ENCODE peak calls at places on chromosomes 1 and 21, in nine cellular contexts. X, S, G, Z, C, H, A, K and Q are unnamed samples.
A peak's percentile ranks its signal among the peaks of the same experiment; 100 is the strongest.

GRCh38 chr1:17427696-17428660 is 11.5 kb downstream of the RCC2 start:
- DNase-seq in X (no peak), K (no peak), G (no peak), Z (no peak), S (peak; percentile 57), H (no peak), C (no peak), A (no peak), Q (peak; percentile 24)

GRCh38 chr1:36446261-36446660 is 4.0 kb downstream of the OSCP1 start:
- DNase-seq in G (no peak), K (no peak), X (no peak), A (no peak), S (no peak), H (no peak), Z (no peak), C (no peak), Q (no peak)

GRCh38 chr1:226051356-226051755 is 11.2 kb upstream of the H3-3A start:
- DNase-seq in S (no peak), C (no peak), G (no peak), X (no peak), A (no peak), H (no peak), Z (no peak), K (no peak), Q (no peak)

GRCh38 chr1:108863984-108864383 is 7.1 kb upstream of the AKNAD1 start:
- DNase-seq in G (no peak), X (no peak), H (no peak), K (no peak), Z (no peak), C (no peak), S (no peak), A (no peak), Q (no peak)

GRCh38 chr1:7299994-7300393 is 471.1 kb upstream of the VAMP3 start:
- DNase-seq in G (peak; percentile 76), X (no peak), A (no peak), S (no peak), Z (no peak), C (no peak), H (no peak), K (peak; percentile 57), Q (no peak)

GRCh38 chr1:62530516-62531154 is 66.7 kb upstream of the ANGPTL3 start:
- DNase-seq in H (no peak), C (no peak), X (no peak), K (peak; percentile 63), S (peak; percentile 33), Z (no peak), G (no peak), A (peak; percentile 63), Q (peak; percentile 59)

GRCh38 chr1:203544485-203544884 is 50.5 kb downstream of the OPTC start:
- DNase-seq in C (no peak), G (no peak), K (no peak), X (no peak), A (no peak), S (no peak), Z (no peak), H (no peak), Q (no peak)

GRCh38 chr1:17874665-17875064 is 119.5 kb downstream of the ACTL8 start:
- DNase-seq in G (peak; percentile 71), C (no peak), Z (no peak), S (no peak), X (no peak), H (no peak), A (no peak), K (peak; percentile 78), Q (no peak)

GRCh38 chr1:36122463-36123025 is 2.5 kb downstream of the COL8A2 start:
- DNase-seq in Z (no peak), G (no peak), X (no peak), S (no peak), C (no peak), K (no peak), H (no peak), A (no peak), Q (no peak)

GRCh38 chr1:155085504-155086181 is 7.0 kb downstream of the EFNA3 start:
- DNase-seq in S (peak; percentile 87), G (no peak), C (peak; percentile 51), Z (peak; percentile 86), K (peak; percentile 36), A (no peak), X (peak; percentile 81), H (peak; percentile 73), Q (peak; percentile 64)

GRCh38 chr1:4430406-4431404 is 223.7 kb upstream of the AJAP1 start:
- DNase-seq in H (no peak), X (no peak), C (no peak), A (no peak), Z (no peak), S (no peak), K (no peak), G (no peak), Q (no peak)

GRCh38 chr1:107896946-107897345 is 68.0 kb downstream of the VAV3 start:
- DNase-seq in G (no peak), A (no peak), C (no peak), K (no peak), S (no peak), H (no peak), Z (no peak), X (no peak), Q (no peak)

GRCh38 chr1:7432102-7432895 is 338.8 kb upstream of the VAMP3 start:
- DNase-seq in C (no peak), S (no peak), H (no peak), A (no peak), K (no peak), Z (no peak), X (no peak), G (no peak), Q (no peak)

GRCh38 chr21:41610042-41610839 is 102.3 kb upstream of the TMPRSS2 start:
- DNase-seq in A (peak; percentile 12), Z (no peak), K (peak; percentile 74), C (no peak), S (peak; percentile 65), X (no peak), G (no peak), H (no peak), Q (no peak)

GRCh38 chr1:72282690-72283203 is 408 bp upstream of the NEGR1 start:
- DNase-seq in K (peak; percentile 93), Z (peak; percentile 18), C (peak; percentile 75), A (peak; percentile 91), X (peak; percentile 76), H (peak; percentile 27), G (peak; percentile 80), S (peak; percentile 77), Q (peak; percentile 66)

GRCh38 chr1:235649722-235650163 is at the start of gene GNG4:
- DNase-seq in X (no peak), G (no peak), K (no peak), H (no peak), A (no peak), C (peak; percentile 12), Z (peak; percentile 33), S (no peak), Q (peak; percentile 38)

GRCh38 chr1:116126281-116126680 is 15.1 kb downstream of the MAB21L3 start:
- DNase-seq in C (peak; percentile 59), S (no peak), Z (no peak), A (no peak), H (no peak), K (no peak), X (no peak), G (no peak), Q (no peak)

GRCh38 chr21:17848228-17848627 is 29.1 kb upstream of the C21orf91 start:
- DNase-seq in G (peak; percentile 90), S (peak; percentile 41), C (no peak), H (no peak), X (peak; percentile 48), A (no peak), K (peak; percentile 81), Z (no peak), Q (no peak)

GRCh38 chr21:40850071-40850470 is 3.1 kb upstream of the DSCAM start:
- DNase-seq in S (no peak), G (no peak), X (no peak), Z (no peak), H (no peak), K (no peak), C (no peak), A (no peak), Q (no peak)

GRCh38 chr1:39745016-39745670 is 6.5 kb downstream of the PPIE start:
- DNase-seq in Z (no peak), G (no peak), H (no peak), S (no peak), C (no peak), X (no peak), A (no peak), K (no peak), Q (no peak)

GRCh38 chr21:17343055-17343454 is 169.8 kb upstream of the CXADR start:
- DNase-seq in C (no peak), Z (no peak), A (no peak), G (no peak), H (no peak), K (peak; percentile 35), S (no peak), X (no peak), Q (no peak)

GRCh38 chr1:21337931-21338567 is 47.8 kb upstream of the ECE1 start:
- DNase-seq in C (no peak), A (no peak), S (peak; percentile 82), H (no peak), K (peak; percentile 84), G (no peak), Z (no peak), X (peak; percentile 95), Q (peak; percentile 86)

GRCh38 chr1:93629101-93630059 is 52.3 kb downstream of the BCAR3 start:
- DNase-seq in K (peak; percentile 91), H (peak; percentile 12), A (peak; percentile 80), C (peak; percentile 67), Z (peak; percentile 17), G (no peak), X (peak; percentile 68), S (no peak), Q (peak; percentile 79)

GRCh38 chr1:48028218-48028804 is 31.1 kb upstream of the TRABD2B start:
- DNase-seq in X (no peak), Z (no peak), H (no peak), S (no peak), K (no peak), A (no peak), C (no peak), G (no peak), Q (no peak)

GRCh38 chr1:8283058-8283884 is 34.6 kb upstream of the SLC45A1 start:
- DNase-seq in C (no peak), Z (no peak), A (no peak), K (no peak), X (peak; percentile 21), G (no peak), S (no peak), H (no peak), Q (no peak)

GRCh38 chr1:150561830-150562367 is 12.7 kb downstream of the ADAMTSL4 start:
- DNase-seq in X (peak; percentile 95), H (peak; percentile 72), A (peak; percentile 93), K (peak; percentile 97), C (peak; percentile 87), Z (peak; percentile 90), S (peak; percentile 97), G (peak; percentile 88), Q (peak; percentile 97)

GRCh38 chr1:20999525-21000244 is 177.0 kb downstream of the EIF4G3 start:
- DNase-seq in X (no peak), Z (no peak), G (no peak), K (no peak), H (no peak), S (no peak), C (no peak), A (no peak), Q (no peak)

GRCh38 chr21:44932366-44933181 is 7.3 kb upstream of the SLX9 start:
- DNase-seq in Z (peak; percentile 67), K (no peak), C (peak; percentile 78), S (no peak), A (no peak), X (no peak), G (no peak), H (peak; percentile 60), Q (no peak)

GRCh38 chr1:26666855-26667254 is 29.0 kb upstream of the ARID1A start:
- DNase-seq in S (no peak), G (no peak), X (no peak), C (no peak), A (no peak), K (peak; percentile 20), Z (no peak), H (no peak), Q (no peak)

GRCh38 chr1:246390855-246391254 is 116.2 kb downstream of the SMYD3 start:
- DNase-seq in X (no peak), C (no peak), S (no peak), G (no peak), H (no peak), A (no peak), K (no peak), Z (no peak), Q (no peak)

GRCh38 chr1:223702735-223703667 is 9.3 kb upstream of the CAPN2 start:
- DNase-seq in C (no peak), G (no peak), S (no peak), Z (no peak), H (no peak), K (no peak), X (no peak), A (no peak), Q (no peak)